ENCODE peak calls at places on chromosomes 4 and X, in ten cellular contexts. One of them, this sample, is unnamed.

GRCh38 chrX:104316739-104317138 is 62.0 kb upstream of the ESX1 start:
- DNase-seq in WTC11: no peak
- DNase-seq in mammary epithelial cell: no peak
- DNase-seq in B cell: no peak
- DNase-seq in PC-9: no peak
- DNase-seq in D721Med: no peak
- DNase-seq in fibroblast of pulmonary artery: no peak
- DNase-seq in Calu3: no peak
- DNase-seq in fibroblast of the aortic adventitia: no peak
- DNase-seq in GM23338: no peak
- DNase-seq in this sample: no peak

GRCh38 chrX:153539171-153539978 is 21.9 kb downstream of the ATP2B3 start:
- DNase-seq in WTC11: peak; percentile 76
- DNase-seq in mammary epithelial cell: peak; percentile 30
- DNase-seq in B cell: peak; percentile 51
- DNase-seq in PC-9: peak; percentile 81
- DNase-seq in D721Med: peak; percentile 50
- DNase-seq in fibroblast of pulmonary artery: peak; percentile 67
- DNase-seq in Calu3: peak; percentile 86
- DNase-seq in fibroblast of the aortic adventitia: peak; percentile 53
- DNase-seq in GM23338: peak; percentile 69
- DNase-seq in this sample: peak; percentile 46

GRCh38 chr4:6449335-6449734 is 23.1 kb downstream of the PPP2R2C start:
- DNase-seq in WTC11: no peak
- DNase-seq in mammary epithelial cell: no peak
- DNase-seq in B cell: no peak
- DNase-seq in PC-9: no peak
- DNase-seq in D721Med: no peak
- DNase-seq in fibroblast of pulmonary artery: no peak
- DNase-seq in Calu3: no peak
- DNase-seq in fibroblast of the aortic adventitia: no peak
- DNase-seq in GM23338: no peak
- DNase-seq in this sample: no peak

GRCh38 chrX:108070891-108071290 is 20.5 kb downstream of the PSMD10 start:
- DNase-seq in WTC11: no peak
- DNase-seq in mammary epithelial cell: peak; percentile 89
- DNase-seq in B cell: no peak
- DNase-seq in PC-9: peak; percentile 19
- DNase-seq in D721Med: no peak
- DNase-seq in fibroblast of pulmonary artery: peak; percentile 69
- DNase-seq in Calu3: peak; percentile 10
- DNase-seq in fibroblast of the aortic adventitia: peak; percentile 79
- DNase-seq in GM23338: no peak
- DNase-seq in this sample: peak; percentile 12

GRCh38 chr4:39706829-39707511 is 9.0 kb downstream of the UBE2K start:
- DNase-seq in WTC11: no peak
- DNase-seq in mammary epithelial cell: no peak
- DNase-seq in B cell: no peak
- DNase-seq in PC-9: peak; percentile 18
- DNase-seq in D721Med: no peak
- DNase-seq in fibroblast of pulmonary artery: peak; percentile 46
- DNase-seq in Calu3: no peak
- DNase-seq in fibroblast of the aortic adventitia: peak; percentile 63
- DNase-seq in GM23338: peak; percentile 52
- DNase-seq in this sample: no peak

GRCh38 chr4:113223001-113223400 is 173.5 kb downstream of the ANK2 start:
- DNase-seq in WTC11: no peak
- DNase-seq in mammary epithelial cell: no peak
- DNase-seq in B cell: no peak
- DNase-seq in PC-9: no peak
- DNase-seq in D721Med: no peak
- DNase-seq in fibroblast of pulmonary artery: no peak
- DNase-seq in Calu3: no peak
- DNase-seq in fibroblast of the aortic adventitia: no peak
- DNase-seq in GM23338: no peak
- DNase-seq in this sample: peak; percentile 32

GRCh38 chrX:22430701-22431100 is 158.0 kb downstream of the CBLL2 start:
- DNase-seq in WTC11: no peak
- DNase-seq in mammary epithelial cell: no peak
- DNase-seq in B cell: no peak
- DNase-seq in PC-9: no peak
- DNase-seq in D721Med: no peak
- DNase-seq in fibroblast of pulmonary artery: no peak
- DNase-seq in Calu3: no peak
- DNase-seq in fibroblast of the aortic adventitia: peak; percentile 43
- DNase-seq in GM23338: no peak
- DNase-seq in this sample: no peak

GRCh38 chr4:158033416-158033863 is 139.4 kb downstream of the GASK1B start:
- DNase-seq in WTC11: no peak
- DNase-seq in mammary epithelial cell: peak; percentile 52
- DNase-seq in B cell: no peak
- DNase-seq in PC-9: no peak
- DNase-seq in D721Med: no peak
- DNase-seq in fibroblast of pulmonary artery: peak; percentile 77
- DNase-seq in Calu3: peak; percentile 4
- DNase-seq in fibroblast of the aortic adventitia: peak; percentile 75
- DNase-seq in GM23338: no peak
- DNase-seq in this sample: no peak

GRCh38 chr4:72886602-72887001 is 182.9 kb downstream of the COX18 start:
- DNase-seq in WTC11: no peak
- DNase-seq in mammary epithelial cell: no peak
- DNase-seq in B cell: no peak
- DNase-seq in PC-9: no peak
- DNase-seq in D721Med: no peak
- DNase-seq in fibroblast of pulmonary artery: peak; percentile 33
- DNase-seq in Calu3: no peak
- DNase-seq in fibroblast of the aortic adventitia: no peak
- DNase-seq in GM23338: peak; percentile 23
- DNase-seq in this sample: no peak

GRCh38 chr4:110287130-110287529 is 88.7 kb upstream of the ELOVL6 start:
- DNase-seq in WTC11: no peak
- DNase-seq in mammary epithelial cell: peak; percentile 89
- DNase-seq in B cell: no peak
- DNase-seq in PC-9: peak; percentile 41
- DNase-seq in D721Med: no peak
- DNase-seq in fibroblast of pulmonary artery: peak; percentile 69
- DNase-seq in Calu3: peak; percentile 6
- DNase-seq in fibroblast of the aortic adventitia: peak; percentile 78
- DNase-seq in GM23338: no peak
- DNase-seq in this sample: peak; percentile 67

GRCh38 chr4:138868562-138868961 is 147.0 kb upstream of the NOCT start:
- DNase-seq in WTC11: no peak
- DNase-seq in mammary epithelial cell: no peak
- DNase-seq in B cell: no peak
- DNase-seq in PC-9: no peak
- DNase-seq in D721Med: no peak
- DNase-seq in fibroblast of pulmonary artery: no peak
- DNase-seq in Calu3: no peak
- DNase-seq in fibroblast of the aortic adventitia: no peak
- DNase-seq in GM23338: no peak
- DNase-seq in this sample: no peak

DNA sequence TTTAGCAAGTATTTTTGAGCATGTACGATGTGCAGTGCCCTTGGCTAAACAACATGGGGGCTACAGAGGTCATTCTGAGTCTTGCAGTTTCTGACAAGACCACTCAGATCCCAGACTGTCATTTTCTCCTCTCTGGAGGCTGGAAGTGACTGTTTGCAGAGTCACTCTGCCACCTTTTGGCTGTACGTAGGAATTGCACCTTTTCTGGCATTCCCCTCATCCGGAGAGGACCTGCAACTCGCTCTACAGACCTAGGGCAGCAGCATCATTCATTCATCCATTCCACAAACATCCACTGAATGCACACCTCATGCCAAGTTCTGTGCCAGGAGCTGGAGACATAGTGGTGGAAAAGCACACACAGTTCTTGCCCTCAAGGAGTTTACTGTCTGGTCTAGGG is 160.4 kb upstream of the GPR101 start:
- DNase-seq in WTC11: peak; percentile 24
- DNase-seq in mammary epithelial cell: peak; percentile 7
- DNase-seq in B cell: no peak
- DNase-seq in PC-9: peak; percentile 17
- DNase-seq in D721Med: no peak
- DNase-seq in fibroblast of pulmonary artery: peak; percentile 21
- DNase-seq in Calu3: peak; percentile 6
- DNase-seq in fibroblast of the aortic adventitia: peak; percentile 39
- DNase-seq in GM23338: peak; percentile 68
- DNase-seq in this sample: no peak
- TF ChIP-seq CTCF in WTC11: no peak
- TF ChIP-seq CTCF in mammary epithelial cell: peak; percentile 36
- TF ChIP-seq CTCF in B cell: peak; percentile 9
- TF ChIP-seq CTCF in PC-9: peak; percentile 69
- TF ChIP-seq CTCF in D721Med: peak; percentile 52
- TF ChIP-seq CTCF in fibroblast of pulmonary artery: peak; percentile 30
- TF ChIP-seq CTCF in Calu3: no peak
- TF ChIP-seq CTCF in fibroblast of the aortic adventitia: peak; percentile 68
- TF ChIP-seq CTCF in GM23338: peak; percentile 56
- TF ChIP-seq CTCF in this sample: peak; percentile 38

DNA sequence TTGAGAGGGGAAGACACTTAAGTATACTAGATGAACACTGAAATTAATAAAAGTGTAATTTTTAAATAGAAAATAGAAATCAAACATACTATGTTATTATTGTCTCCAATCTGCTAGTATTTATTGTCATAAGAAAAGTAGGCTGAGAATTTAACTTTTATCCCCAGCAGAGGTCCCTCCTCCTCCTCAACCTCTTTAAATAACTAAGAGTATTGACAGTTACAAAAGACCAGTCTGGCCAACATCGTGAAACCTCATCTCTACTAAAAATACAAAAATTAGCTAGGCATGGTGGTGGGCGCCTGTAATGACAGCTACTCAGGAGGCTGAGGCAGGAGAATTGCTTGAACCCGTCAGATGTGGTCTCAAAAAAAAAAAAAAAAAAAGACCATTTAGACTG is 4.1 kb downstream of the SLC30A9 start:
- DNase-seq in WTC11: no peak
- DNase-seq in mammary epithelial cell: no peak
- DNase-seq in B cell: no peak
- DNase-seq in PC-9: no peak
- DNase-seq in D721Med: no peak
- DNase-seq in fibroblast of pulmonary artery: no peak
- DNase-seq in Calu3: no peak
- DNase-seq in fibroblast of the aortic adventitia: no peak
- DNase-seq in GM23338: peak; percentile 36
- DNase-seq in this sample: no peak
- TF ChIP-seq CTCF in WTC11: no peak
- TF ChIP-seq CTCF in mammary epithelial cell: no peak
- TF ChIP-seq CTCF in B cell: no peak
- TF ChIP-seq CTCF in PC-9: no peak
- TF ChIP-seq CTCF in D721Med: no peak
- TF ChIP-seq CTCF in fibroblast of pulmonary artery: no peak
- TF ChIP-seq CTCF in Calu3: no peak
- TF ChIP-seq CTCF in fibroblast of the aortic adventitia: no peak
- TF ChIP-seq CTCF in GM23338: peak; percentile 37
- TF ChIP-seq CTCF in this sample: peak; percentile 41

DNA sequence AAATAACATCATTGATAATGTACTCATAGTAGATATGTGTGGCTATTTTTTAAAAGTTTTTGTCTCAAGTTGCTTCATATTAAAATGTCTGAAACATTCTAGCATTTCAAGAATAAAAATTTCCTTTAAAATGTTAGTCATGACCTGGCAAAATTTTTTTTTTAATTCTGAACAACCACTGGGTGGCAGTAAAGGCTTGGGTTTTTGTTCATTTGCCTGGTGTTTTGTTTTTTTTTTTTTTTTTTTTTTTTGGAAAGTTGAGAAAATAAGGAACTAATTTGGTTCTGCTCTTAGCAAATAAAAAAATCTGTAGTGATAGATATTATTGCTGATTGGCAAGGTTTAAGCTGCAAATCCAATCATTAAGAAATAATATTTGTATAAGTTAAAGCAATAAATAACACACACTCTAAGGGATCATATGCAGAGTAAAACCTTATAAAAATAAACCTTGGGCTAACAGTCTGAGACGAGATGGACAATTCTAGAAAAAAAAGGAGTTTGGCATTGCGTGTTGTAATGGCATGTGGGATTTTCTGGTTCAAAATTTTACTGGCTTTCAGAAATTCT is 81.4 kb downstream of the CEP44 start:
- DNase-seq in WTC11: no peak
- DNase-seq in mammary epithelial cell: no peak
- DNase-seq in B cell: no peak
- DNase-seq in PC-9: peak; percentile 20
- DNase-seq in D721Med: no peak
- DNase-seq in fibroblast of pulmonary artery: peak; percentile 70
- DNase-seq in Calu3: peak; percentile 42
- DNase-seq in fibroblast of the aortic adventitia: peak; percentile 76
- DNase-seq in GM23338: peak; percentile 63
- DNase-seq in this sample: peak; percentile 5
- TF ChIP-seq CTCF in WTC11: peak; percentile 23
- TF ChIP-seq CTCF in mammary epithelial cell: peak; percentile 34
- TF ChIP-seq CTCF in B cell: peak; percentile 70
- TF ChIP-seq CTCF in PC-9: peak; percentile 70
- TF ChIP-seq CTCF in D721Med: peak; percentile 46
- TF ChIP-seq CTCF in fibroblast of pulmonary artery: peak; percentile 32
- TF ChIP-seq CTCF in Calu3: peak; percentile 21
- TF ChIP-seq CTCF in fibroblast of the aortic adventitia: peak; percentile 17
- TF ChIP-seq CTCF in GM23338: peak; percentile 80
- TF ChIP-seq CTCF in this sample: peak; percentile 84

GRCh38 chrX:10259716-10260115 is 102.9 kb downstream of the CLCN4 start:
- DNase-seq in WTC11: no peak
- DNase-seq in mammary epithelial cell: no peak
- DNase-seq in B cell: no peak
- DNase-seq in PC-9: no peak
- DNase-seq in D721Med: no peak
- DNase-seq in fibroblast of pulmonary artery: peak; percentile 45
- DNase-seq in Calu3: no peak
- DNase-seq in fibroblast of the aortic adventitia: peak; percentile 78
- DNase-seq in GM23338: no peak
- DNase-seq in this sample: peak; percentile 46

DNA sequence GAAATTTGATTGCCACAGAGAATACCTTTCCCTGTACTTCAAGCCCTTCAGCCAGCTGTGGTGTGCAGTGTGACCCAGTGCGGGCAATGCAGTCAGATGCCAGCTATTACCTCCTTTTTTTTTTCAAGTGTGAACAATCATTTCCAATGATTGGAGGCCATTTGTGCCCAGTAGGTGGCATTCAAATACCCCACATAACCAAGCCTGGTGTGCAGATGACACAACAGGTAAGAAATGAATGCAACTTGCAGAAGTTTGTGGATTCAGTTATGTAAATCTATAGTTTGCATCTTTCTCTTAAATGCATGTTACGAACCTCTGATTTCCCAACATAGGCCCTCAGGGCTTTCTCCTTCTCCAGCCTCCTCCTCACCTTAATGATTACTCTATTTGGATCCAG is 98.0 kb downstream of the CLCN4 start:
- DNase-seq in WTC11: no peak
- DNase-seq in mammary epithelial cell: peak; percentile 40
- DNase-seq in B cell: no peak
- DNase-seq in PC-9: peak; percentile 20
- DNase-seq in D721Med: no peak
- DNase-seq in fibroblast of pulmonary artery: no peak
- DNase-seq in Calu3: peak; percentile 43
- DNase-seq in fibroblast of the aortic adventitia: peak; percentile 8
- DNase-seq in GM23338: peak; percentile 1
- DNase-seq in this sample: no peak
- TF ChIP-seq CTCF in WTC11: no peak
- TF ChIP-seq CTCF in mammary epithelial cell: no peak
- TF ChIP-seq CTCF in B cell: no peak
- TF ChIP-seq CTCF in PC-9: peak; percentile 56
- TF ChIP-seq CTCF in D721Med: peak; percentile 10
- TF ChIP-seq CTCF in fibroblast of pulmonary artery: peak; percentile 5
- TF ChIP-seq CTCF in Calu3: peak; percentile 45
- TF ChIP-seq CTCF in fibroblast of the aortic adventitia: no peak
- TF ChIP-seq CTCF in GM23338: no peak
- TF ChIP-seq CTCF in this sample: peak; percentile 52

This sample was measured in HFFc6.